ENCODE peak calls at places on chromosomes 2 and 18, in four cellular contexts. One of them, this sample, is unnamed.

GRCh38 chr2:68833162-68833561 is 38.0 kb downstream of the BMP10 start:
- DNase-seq in CD4-positive, alpha-beta memory T cell: no peak
- DNase-seq in ovary: no peak
- DNase-seq in psoas muscle: no peak
- DNase-seq in this sample: no peak

GRCh38 chr2:98726735-98727368 is 4.1 kb downstream of the MGAT4A start:
- DNase-seq in psoas muscle: no peak
- DNase-seq in CD4-positive, alpha-beta memory T cell: no peak
- DNase-seq in ovary: no peak
- DNase-seq in this sample: no peak

GRCh38 chr18:48193521-48194251 is 215.5 kb downstream of the ZBTB7C start:
- DNase-seq in CD4-positive, alpha-beta memory T cell: no peak
- DNase-seq in ovary: peak; percentile 82
- DNase-seq in psoas muscle: no peak
- DNase-seq in this sample: no peak

GRCh38 chr2:172168917-172169346 is 66.2 kb upstream of the DLX2 start:
- DNase-seq in psoas muscle: no peak
- DNase-seq in ovary: no peak
- DNase-seq in CD4-positive, alpha-beta memory T cell: no peak
- DNase-seq in this sample: no peak

GRCh38 chr2:58553937-58554336 is 312.8 kb upstream of the FANCL start:
- DNase-seq in psoas muscle: no peak
- DNase-seq in ovary: no peak
- DNase-seq in CD4-positive, alpha-beta memory T cell: no peak
- DNase-seq in this sample: no peak

GRCh38 chr2:168698959-168699358 is 103.5 kb upstream of the NOSTRIN start:
- DNase-seq in psoas muscle: no peak
- DNase-seq in ovary: no peak
- DNase-seq in CD4-positive, alpha-beta memory T cell: no peak
- DNase-seq in this sample: no peak

GRCh38 chr2:33068261-33068660 is 121.5 kb downstream of the LTBP1 start:
- DNase-seq in ovary: no peak
- DNase-seq in psoas muscle: no peak
- DNase-seq in CD4-positive, alpha-beta memory T cell: no peak
- DNase-seq in this sample: no peak

GRCh38 chr2:196955036-196955435 is 28.5 kb upstream of the PGAP1 start:
- DNase-seq in CD4-positive, alpha-beta memory T cell: no peak
- DNase-seq in psoas muscle: no peak
- DNase-seq in ovary: no peak
- DNase-seq in this sample: no peak

GRCh38 chr2:221969087-221969829 is 329.5 kb downstream of the PAX3 start:
- DNase-seq in psoas muscle: no peak
- DNase-seq in CD4-positive, alpha-beta memory T cell: peak; percentile 2
- DNase-seq in ovary: no peak
- DNase-seq in this sample: no peak

GRCh38 chr2:2116657-2117056 is 214.4 kb downstream of the MYT1L start:
- DNase-seq in psoas muscle: no peak
- DNase-seq in CD4-positive, alpha-beta memory T cell: no peak
- DNase-seq in ovary: no peak
- DNase-seq in this sample: no peak

GRCh38 chr18:78562446-78563020 is 417.1 kb upstream of the SALL3 start:
- DNase-seq in CD4-positive, alpha-beta memory T cell: no peak
- DNase-seq in ovary: no peak
- DNase-seq in psoas muscle: no peak
- DNase-seq in this sample: no peak

GRCh38 chr2:113240915-113241911 is 37.5 kb downstream of the PAX8 start:
- DNase-seq in CD4-positive, alpha-beta memory T cell: no peak
- DNase-seq in ovary: no peak
- DNase-seq in psoas muscle: peak; percentile 83
- DNase-seq in this sample: no peak

GRCh38 chr18:48409591-48410094 is 460 bp upstream of the ZBTB7C start:
- DNase-seq in psoas muscle: peak; percentile 69
- DNase-seq in CD4-positive, alpha-beta memory T cell: no peak
- DNase-seq in ovary: peak; percentile 64
- DNase-seq in this sample: peak; percentile 72

GRCh38 chr18:47931707-47932103 is 1.2 kb upstream of the SMAD2 start:
- DNase-seq in CD4-positive, alpha-beta memory T cell: peak; percentile 52
- DNase-seq in ovary: no peak
- DNase-seq in psoas muscle: no peak
- DNase-seq in this sample: no peak

GRCh38 chr2:224381913-224382647 is 19.8 kb downstream of the FAM124B start:
- DNase-seq in psoas muscle: no peak
- DNase-seq in ovary: no peak
- DNase-seq in CD4-positive, alpha-beta memory T cell: no peak
- DNase-seq in this sample: no peak

GRCh38 chr2:199704358-199705238 is 146.4 kb downstream of the FTCDNL1 start:
- DNase-seq in ovary: no peak
- DNase-seq in CD4-positive, alpha-beta memory T cell: peak; percentile 9
- DNase-seq in psoas muscle: no peak
- DNase-seq in this sample: no peak

GRCh38 chr2:156459720-156460119 is 23.5 kb downstream of the GPD2 start:
- DNase-seq in CD4-positive, alpha-beta memory T cell: no peak
- DNase-seq in psoas muscle: no peak
- DNase-seq in ovary: no peak
- DNase-seq in this sample: no peak

GRCh38 chr2:42770288-42771131 is 6.6 kb upstream of the OXER1 start:
- DNase-seq in psoas muscle: no peak
- DNase-seq in ovary: no peak
- DNase-seq in CD4-positive, alpha-beta memory T cell: no peak
- DNase-seq in this sample: peak; percentile 61

GRCh38 chr2:109448946-109449788 is 164.6 kb downstream of the SEPTIN10 start:
- DNase-seq in psoas muscle: peak; percentile 87
- DNase-seq in CD4-positive, alpha-beta memory T cell: no peak
- DNase-seq in ovary: no peak
- DNase-seq in this sample: no peak
- H3K27ac ChIP-seq in psoas muscle: peak overlapping the region; percentile 69
- H3K27ac ChIP-seq in CD4-positive, alpha-beta memory T cell: no peak overlapping the region
- H3K27ac ChIP-seq in ovary: no peak overlapping the region
- H3K27ac ChIP-seq in this sample: no peak overlapping the region

GRCh38 chr2:238915196-238915595 is 67.3 kb downstream of the TWIST2 start:
- DNase-seq in CD4-positive, alpha-beta memory T cell: no peak
- DNase-seq in ovary: no peak
- DNase-seq in psoas muscle: no peak
- DNase-seq in this sample: no peak
- H3K4me1 ChIP-seq in CD4-positive, alpha-beta memory T cell: no peaks in the 10 kb centered on the region
- H3K4me1 ChIP-seq in ovary: no peaks in the 10 kb centered on the region
- H3K4me1 ChIP-seq in psoas muscle: no peaks in the 10 kb centered on the region
- H3K4me1 ChIP-seq in this sample: no peaks in the 10 kb centered on the region

DNA sequence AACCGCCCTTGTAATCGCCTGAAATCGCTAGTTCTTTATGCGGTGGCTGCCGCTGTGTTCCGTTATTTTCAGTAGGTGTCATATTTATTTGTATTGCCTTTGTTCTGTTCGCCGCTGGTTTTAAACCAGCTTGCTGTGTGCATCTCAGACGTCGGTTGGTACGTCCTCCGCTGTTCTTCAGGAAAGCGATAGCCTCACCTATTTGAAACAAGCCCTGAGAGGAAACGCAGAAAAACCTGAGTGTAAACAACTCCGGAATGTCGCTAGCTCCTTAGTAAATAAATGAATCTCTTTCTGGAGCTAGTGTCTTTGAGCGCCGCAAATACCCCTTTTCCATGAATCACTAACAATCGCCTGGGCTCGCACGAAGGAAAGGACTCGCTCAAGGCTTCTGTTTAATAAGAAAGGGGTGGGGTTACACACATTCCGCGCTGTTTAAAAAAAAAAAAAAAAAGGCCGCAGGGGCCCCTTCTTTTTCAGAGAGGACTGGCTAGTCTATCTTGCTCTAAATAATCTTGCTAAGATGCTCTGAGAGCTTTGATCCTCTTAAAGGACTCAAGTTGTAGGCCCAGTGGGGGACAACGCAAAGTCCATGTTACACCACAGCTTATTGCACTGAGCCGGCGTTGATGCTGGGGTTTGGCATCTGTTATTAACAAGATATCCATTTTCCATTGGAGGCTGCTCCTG is 3.0 kb downstream of the HOXD8 start:
- DNase-seq in ovary: no peak
- DNase-seq in psoas muscle: no peak
- DNase-seq in CD4-positive, alpha-beta memory T cell: peak; percentile 34
- DNase-seq in this sample: no peak
- H3K27me3 ChIP-seq in ovary: no peaks in the 10 kb centered on the region
- H3K27me3 ChIP-seq in psoas muscle: no peaks in the 10 kb centered on the region
- H3K27me3 ChIP-seq in CD4-positive, alpha-beta memory T cell: peaks cover 87% of the 10 kb centered on the region
- H3K27me3 ChIP-seq in this sample: peaks cover 96% of the 10 kb centered on the region

DNA sequence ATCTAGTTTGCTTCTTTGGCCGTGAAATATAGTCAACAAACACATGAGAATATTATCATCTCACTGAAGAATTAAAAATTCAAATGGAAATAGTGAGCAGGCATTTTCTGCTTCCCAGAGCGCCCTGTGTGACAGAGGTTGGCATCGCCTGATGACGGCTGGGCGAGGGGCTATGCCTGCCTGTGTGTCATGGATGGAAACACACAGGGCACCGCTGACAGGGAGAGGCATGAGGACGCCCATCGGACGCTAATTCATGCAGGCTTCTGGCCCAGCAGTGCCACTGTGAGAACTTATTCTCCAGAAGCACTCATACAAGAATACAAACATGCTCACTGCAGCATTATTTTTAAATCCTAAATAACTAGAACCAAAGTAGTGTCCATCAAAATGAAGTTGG is 61.4 kb upstream of the OTOS start:
- DNase-seq in ovary: no peak
- DNase-seq in psoas muscle: no peak
- DNase-seq in CD4-positive, alpha-beta memory T cell: no peak
- DNase-seq in this sample: no peak
- H3K27ac ChIP-seq in ovary: no peak overlapping the region
- H3K27ac ChIP-seq in psoas muscle: no peak overlapping the region
- H3K27ac ChIP-seq in CD4-positive, alpha-beta memory T cell: no peak overlapping the region
- H3K27ac ChIP-seq in this sample: no peak overlapping the region

GRCh38 chr2:108629417-108629816 is 89.9 kb upstream of the RANBP2 start:
- DNase-seq in CD4-positive, alpha-beta memory T cell: no peak
- DNase-seq in ovary: no peak
- DNase-seq in psoas muscle: no peak
- DNase-seq in this sample: no peak
- H3K4me1 ChIP-seq in CD4-positive, alpha-beta memory T cell: peaks cover 96% of the 10 kb centered on the region
- H3K4me1 ChIP-seq in ovary: peaks cover 4% of the 10 kb centered on the region
- H3K4me1 ChIP-seq in psoas muscle: peaks cover 44% of the 10 kb centered on the region
- H3K4me1 ChIP-seq in this sample: peaks cover 61% of the 10 kb centered on the region

GRCh38 chr2:9466147-9466683 is 8.1 kb upstream of the IAH1 start:
- DNase-seq in psoas muscle: no peak
- DNase-seq in ovary: no peak
- DNase-seq in CD4-positive, alpha-beta memory T cell: no peak
- DNase-seq in this sample: no peak

GRCh38 chr2:9467687-9468086 is 6.7 kb upstream of the IAH1 start:
- DNase-seq in CD4-positive, alpha-beta memory T cell: no peak
- DNase-seq in psoas muscle: no peak
- DNase-seq in ovary: no peak
- DNase-seq in this sample: peak; percentile 77

GRCh38 chr2:9462872-9463697 is 11.3 kb upstream of the IAH1 start:
- DNase-seq in CD4-positive, alpha-beta memory T cell: no peak
- DNase-seq in psoas muscle: no peak
- DNase-seq in ovary: no peak
- DNase-seq in this sample: no peak

GRCh38 chr2:9463698-9464034 is 10.7 kb upstream of the IAH1 start:
- DNase-seq in ovary: no peak
- DNase-seq in psoas muscle: no peak
- DNase-seq in CD4-positive, alpha-beta memory T cell: no peak
- DNase-seq in this sample: no peak

GRCh38 chr2:9465170-9465569 is 9.2 kb upstream of the IAH1 start:
- DNase-seq in CD4-positive, alpha-beta memory T cell: no peak
- DNase-seq in psoas muscle: no peak
- DNase-seq in ovary: no peak
- DNase-seq in this sample: no peak
- H3K27me3 ChIP-seq in CD4-positive, alpha-beta memory T cell: no peaks in the 10 kb centered on the region
- H3K27me3 ChIP-seq in psoas muscle: no peaks in the 10 kb centered on the region
- H3K27me3 ChIP-seq in ovary: no peaks in the 10 kb centered on the region
- H3K27me3 ChIP-seq in this sample: no peaks in the 10 kb centered on the region

DNA sequence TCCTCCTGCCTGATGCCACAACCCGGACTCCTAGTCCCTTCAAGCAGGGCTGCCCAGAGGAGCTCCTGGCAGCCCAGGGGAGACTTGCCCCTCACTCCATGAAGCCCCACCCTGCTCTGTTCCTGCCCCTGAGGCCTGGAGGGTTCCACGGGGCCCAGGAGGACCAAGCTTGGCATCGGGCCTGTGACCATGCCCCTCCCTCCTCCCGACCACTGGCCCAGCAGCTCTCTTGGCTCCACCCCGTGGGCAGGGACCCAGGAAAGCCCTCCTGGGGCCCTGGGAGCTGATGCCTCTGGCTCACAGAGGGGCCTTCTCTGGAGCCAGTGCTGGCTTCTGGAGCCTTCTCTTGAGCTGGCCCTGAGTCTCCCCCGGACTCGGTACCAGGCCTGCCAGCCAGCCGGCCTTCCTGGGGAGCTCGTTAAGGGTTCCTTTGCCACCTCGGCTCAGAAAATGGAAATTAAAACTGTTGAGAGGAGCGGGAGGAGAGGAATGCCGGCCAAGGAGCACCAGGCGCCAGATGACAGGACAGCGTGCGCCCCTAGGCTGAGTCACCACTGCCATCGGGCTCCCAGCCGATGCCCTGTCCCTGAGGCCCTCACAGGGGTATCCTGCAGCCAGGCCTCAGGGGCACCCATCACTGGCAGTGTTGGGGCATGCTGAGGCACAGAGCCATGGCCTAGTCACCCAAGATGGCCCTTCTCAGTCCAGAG is 40.6 kb upstream of the SNED1 start:
- DNase-seq in ovary: peak; percentile 63
- DNase-seq in psoas muscle: peak; percentile 53
- DNase-seq in CD4-positive, alpha-beta memory T cell: no peak
- DNase-seq in this sample: no peak
- H3K27ac ChIP-seq in ovary: no peak overlapping the region
- H3K27ac ChIP-seq in psoas muscle: no peak overlapping the region
- H3K27ac ChIP-seq in CD4-positive, alpha-beta memory T cell: no peak overlapping the region
- H3K27ac ChIP-seq in this sample: no peak overlapping the region

This sample was measured in lower lobe of right lung.